ENCODE peak calls at places on chromosome 3, in four cellular contexts. One of them, this sample, is unnamed. For H3K36me3, the result is how much of the 10 kb centered on the place peaks cover.

GRCh38 chr3:24521306-24522154 is 26.9 kb upstream of the THRB start:
- DNase-seq in H1: no peak
- DNase-seq in trophoblast cell: peak
- DNase-seq in mesenchymal stem cell: peak
- DNase-seq in this sample: peak

GRCh38 chr3:104206925-104207324 is 1159.8 kb upstream of the ALCAM start:
- DNase-seq in H1: no peak
- DNase-seq in trophoblast cell: no peak
- DNase-seq in mesenchymal stem cell: no peak
- DNase-seq in this sample: no peak

GRCh38 chr3:29887450-29887849 is 606.6 kb downstream of the RBMS3 start:
- DNase-seq in H1: no peak
- DNase-seq in trophoblast cell: no peak
- DNase-seq in mesenchymal stem cell: peak
- DNase-seq in this sample: no peak

GRCh38 chr3:197501879-197502620 is 53.7 kb downstream of the BDH1 start:
- DNase-seq in H1: peak
- DNase-seq in trophoblast cell: peak
- DNase-seq in mesenchymal stem cell: peak
- DNase-seq in this sample: peak

GRCh38 chr3:102790742-102791141 is 355.9 kb downstream of the ZPLD1 start:
- DNase-seq in H1: no peak
- DNase-seq in trophoblast cell: no peak
- DNase-seq in mesenchymal stem cell: no peak
- DNase-seq in this sample: no peak

GRCh38 chr3:194058189-194058571 is 77.8 kb upstream of the HES1 start:
- DNase-seq in H1: peak
- DNase-seq in trophoblast cell: peak
- DNase-seq in mesenchymal stem cell: peak
- DNase-seq in this sample: peak

GRCh38 chr3:49298511-49298910 is 21.5 kb upstream of the C3orf62 start:
- DNase-seq in H1: no peak
- DNase-seq in trophoblast cell: no peak
- DNase-seq in mesenchymal stem cell: no peak
- DNase-seq in this sample: no peak

GRCh38 chr3:40504636-40505430 is 1.0 kb upstream of the ZNF620 start:
- DNase-seq in H1: no peak
- DNase-seq in trophoblast cell: no peak
- DNase-seq in mesenchymal stem cell: peak
- DNase-seq in this sample: no peak

GRCh38 chr3:32963871-32964270 is 12.4 kb downstream of the CCR4 start:
- DNase-seq in H1: no peak
- DNase-seq in trophoblast cell: peak
- DNase-seq in mesenchymal stem cell: no peak
- DNase-seq in this sample: no peak

GRCh38 chr3:79111375-79112052 is 656.3 kb downstream of the ROBO1 start:
- DNase-seq in H1: no peak
- DNase-seq in trophoblast cell: no peak
- DNase-seq in mesenchymal stem cell: peak
- DNase-seq in this sample: no peak

GRCh38 chr3:101617478-101617877 is 43.5 kb downstream of the PCNP start:
- DNase-seq in H1: no peak
- DNase-seq in trophoblast cell: no peak
- DNase-seq in mesenchymal stem cell: no peak
- DNase-seq in this sample: no peak

GRCh38 chr3:190533511-190534282 is 19.8 kb downstream of the IL1RAP start:
- DNase-seq in H1: no peak
- DNase-seq in trophoblast cell: peak
- DNase-seq in mesenchymal stem cell: peak
- DNase-seq in this sample: no peak

GRCh38 chr3:67381667-67382272 is 272.6 kb downstream of the SUCLG2 start:
- DNase-seq in H1: no peak
- DNase-seq in trophoblast cell: no peak
- DNase-seq in mesenchymal stem cell: peak
- DNase-seq in this sample: peak

GRCh38 chr3:190116551-190117067 is 4.1 kb downstream of the P3H2 start:
- DNase-seq in H1: no peak
- DNase-seq in trophoblast cell: peak
- DNase-seq in mesenchymal stem cell: no peak
- DNase-seq in this sample: no peak

GRCh38 chr3:31188112-31188511 is 293.7 kb upstream of the GADL1 start:
- DNase-seq in H1: no peak
- DNase-seq in trophoblast cell: no peak
- DNase-seq in mesenchymal stem cell: no peak
- DNase-seq in this sample: no peak

GRCh38 chr3:63934041-63934440 is 21.9 kb upstream of the SCAANT1 start:
- DNase-seq in H1: no peak
- DNase-seq in trophoblast cell: no peak
- DNase-seq in mesenchymal stem cell: no peak
- DNase-seq in this sample: no peak

GRCh38 chr3:14422016-14422963 is 19.9 kb downstream of the SLC6A6 start:
- DNase-seq in H1: no peak
- DNase-seq in trophoblast cell: peak
- DNase-seq in mesenchymal stem cell: no peak
- DNase-seq in this sample: no peak

GRCh38 chr3:37770336-37770735 is 91.3 kb upstream of the CTDSPL start:
- DNase-seq in H1: no peak
- DNase-seq in trophoblast cell: no peak
- DNase-seq in mesenchymal stem cell: no peak
- DNase-seq in this sample: no peak

GRCh38 chr3:197466586-197467399 is 89.0 kb downstream of the BDH1 start:
- DNase-seq in H1: no peak
- DNase-seq in trophoblast cell: peak
- DNase-seq in mesenchymal stem cell: peak
- DNase-seq in this sample: no peak

GRCh38 chr3:20225769-20226168 is 39.8 kb upstream of the SGO1 start:
- DNase-seq in H1: no peak
- DNase-seq in trophoblast cell: no peak
- DNase-seq in mesenchymal stem cell: peak
- DNase-seq in this sample: peak

GRCh38 chr3:100968908-100969556 is 24.2 kb downstream of the ABI3BP start:
- DNase-seq in H1: no peak
- DNase-seq in trophoblast cell: no peak
- DNase-seq in mesenchymal stem cell: no peak
- DNase-seq in this sample: no peak

GRCh38 chr3:151933224-151933858 is 59.9 kb downstream of the SUCNR1 start:
- DNase-seq in H1: no peak
- DNase-seq in trophoblast cell: no peak
- DNase-seq in mesenchymal stem cell: no peak
- DNase-seq in this sample: no peak

GRCh38 chr3:88713233-88713691 is 394.2 kb upstream of the EPHA3 start:
- DNase-seq in H1: no peak
- DNase-seq in trophoblast cell: no peak
- DNase-seq in mesenchymal stem cell: no peak
- DNase-seq in this sample: no peak

GRCh38 chr3:196241704-196242103 is 25.4 kb downstream of the SLC51A start:
- DNase-seq in H1: no peak
- DNase-seq in trophoblast cell: no peak
- DNase-seq in mesenchymal stem cell: no peak
- DNase-seq in this sample: no peak

GRCh38 chr3:73419179-73419803 is 205.4 kb downstream of the PDZRN3 start:
- DNase-seq in H1: no peak
- DNase-seq in trophoblast cell: peak
- DNase-seq in mesenchymal stem cell: no peak
- DNase-seq in this sample: no peak

GRCh38 chr3:51735039-51735438 is 28.2 kb downstream of the GRM2 start:
- DNase-seq in H1: no peak
- DNase-seq in trophoblast cell: no peak
- DNase-seq in mesenchymal stem cell: no peak
- DNase-seq in this sample: no peak

GRCh38 chr3:51735950-51736349 is 29.1 kb downstream of the GRM2 start:
- DNase-seq in H1: no peak
- DNase-seq in trophoblast cell: no peak
- DNase-seq in mesenchymal stem cell: no peak
- DNase-seq in this sample: no peak

GRCh38 chr3:51734572-51734907 is 27.7 kb downstream of the GRM2 start:
- DNase-seq in H1: no peak
- DNase-seq in trophoblast cell: no peak
- DNase-seq in mesenchymal stem cell: no peak
- DNase-seq in this sample: no peak

GRCh38 chr3:51729005-51729633 is 22.3 kb downstream of the GRM2 start:
- DNase-seq in H1: no peak
- DNase-seq in trophoblast cell: no peak
- DNase-seq in mesenchymal stem cell: no peak
- DNase-seq in this sample: no peak

GRCh38 chr3:51733859-51734571 is 27.1 kb downstream of the GRM2 start:
- DNase-seq in H1: no peak
- DNase-seq in trophoblast cell: no peak
- DNase-seq in mesenchymal stem cell: no peak
- DNase-seq in this sample: no peak
- H3K9ac ChIP-seq in H1: no peak
- H3K9ac ChIP-seq in trophoblast cell: no peak
- H3K9ac ChIP-seq in mesenchymal stem cell: no peak
- H3K9ac ChIP-seq in this sample: no peak

GRCh38 chr3:128060473-128061381 is 8.5 kb downstream of the SEC61A1 start:
- DNase-seq in H1: no peak
- DNase-seq in trophoblast cell: peak
- DNase-seq in mesenchymal stem cell: no peak
- DNase-seq in this sample: no peak
- H3K36me3 ChIP-seq in H1: half or more
- H3K36me3 ChIP-seq in trophoblast cell: half or more
- H3K36me3 ChIP-seq in mesenchymal stem cell: half or more
- H3K36me3 ChIP-seq in this sample: under half

GRCh38 chr3:117144832-117145231 is 435.3 kb downstream of the TUSC7 start:
- DNase-seq in H1: no peak
- DNase-seq in trophoblast cell: no peak
- DNase-seq in mesenchymal stem cell: no peak
- DNase-seq in this sample: no peak
- H2BK12ac ChIP-seq in H1: no peak
- H2BK12ac ChIP-seq in trophoblast cell: no peak
- H2BK12ac ChIP-seq in mesenchymal stem cell: no peak
- H2BK12ac ChIP-seq in this sample: no peak

GRCh38 chr3:113210608-113211369 is 568 bp upstream of the BOC start:
- DNase-seq in H1: no peak
- DNase-seq in trophoblast cell: no peak
- DNase-seq in mesenchymal stem cell: peak
- DNase-seq in this sample: no peak
- H3K9ac ChIP-seq in H1: peak
- H3K9ac ChIP-seq in trophoblast cell: peak
- H3K9ac ChIP-seq in mesenchymal stem cell: peak
- H3K9ac ChIP-seq in this sample: peak

GRCh38 chr3:15595955-15596354 is 5.4 kb downstream of the HACL1 start:
- DNase-seq in H1: no peak
- DNase-seq in trophoblast cell: no peak
- DNase-seq in mesenchymal stem cell: no peak
- DNase-seq in this sample: no peak

GRCh38 chr3:15591235-15591634 is 10.1 kb downstream of the HACL1 start:
- DNase-seq in H1: no peak
- DNase-seq in trophoblast cell: no peak
- DNase-seq in mesenchymal stem cell: no peak
- DNase-seq in this sample: no peak

GRCh38 chr3:15591928-15592327 is 9.4 kb downstream of the HACL1 start:
- DNase-seq in H1: no peak
- DNase-seq in trophoblast cell: no peak
- DNase-seq in mesenchymal stem cell: no peak
- DNase-seq in this sample: no peak

GRCh38 chr3:15592968-15593367 is 8.4 kb downstream of the HACL1 start:
- DNase-seq in H1: no peak
- DNase-seq in trophoblast cell: no peak
- DNase-seq in mesenchymal stem cell: no peak
- DNase-seq in this sample: no peak
- H3K36me3 ChIP-seq in H1: under half
- H3K36me3 ChIP-seq in trophoblast cell: under half
- H3K36me3 ChIP-seq in mesenchymal stem cell: under half
- H3K36me3 ChIP-seq in this sample: half or more

GRCh38 chr3:51385621-51386091 is 565 bp downstream of the MANF start:
- DNase-seq in H1: no peak
- DNase-seq in trophoblast cell: no peak
- DNase-seq in mesenchymal stem cell: peak
- DNase-seq in this sample: no peak
- H2BK12ac ChIP-seq in H1: no peak
- H2BK12ac ChIP-seq in trophoblast cell: no peak
- H2BK12ac ChIP-seq in mesenchymal stem cell: no peak
- H2BK12ac ChIP-seq in this sample: no peak

DNA sequence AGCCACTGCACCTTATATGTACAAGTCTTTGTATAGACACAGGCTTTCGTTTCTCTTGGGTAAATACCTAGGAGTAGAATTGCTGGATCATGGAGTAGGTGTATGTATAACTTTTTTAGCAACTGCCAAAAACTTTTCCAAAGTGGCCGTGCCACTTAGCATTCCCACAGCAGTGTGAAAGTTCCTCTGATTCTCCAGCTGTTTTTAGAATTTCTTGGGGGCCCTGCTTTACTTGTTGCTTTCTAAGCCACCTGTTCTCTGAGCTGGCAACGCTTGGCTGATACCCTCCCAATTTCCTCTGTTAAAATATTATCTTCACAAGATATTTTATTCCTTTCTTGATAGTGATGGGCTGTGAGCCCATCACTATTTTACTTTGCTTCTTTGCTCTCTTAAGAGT is 19.2 kb downstream of the LIMD1 start:
- DNase-seq in H1: no peak
- DNase-seq in trophoblast cell: no peak
- DNase-seq in mesenchymal stem cell: no peak
- DNase-seq in this sample: no peak
- H3K9ac ChIP-seq in H1: no peak
- H3K9ac ChIP-seq in trophoblast cell: no peak
- H3K9ac ChIP-seq in mesenchymal stem cell: peak
- H3K9ac ChIP-seq in this sample: no peak

GRCh38 chr3:44825264-44825925 is 36.3 kb upstream of the TMEM42 start:
- DNase-seq in H1: no peak
- DNase-seq in trophoblast cell: no peak
- DNase-seq in mesenchymal stem cell: peak
- DNase-seq in this sample: no peak
- H3K36me3 ChIP-seq in H1: half or more
- H3K36me3 ChIP-seq in trophoblast cell: under half
- H3K36me3 ChIP-seq in mesenchymal stem cell: under half
- H3K36me3 ChIP-seq in this sample: under half

GRCh38 chr3:47380601-47381316 is at the start of gene PTPN23:
- DNase-seq in H1: peak
- DNase-seq in trophoblast cell: peak
- DNase-seq in mesenchymal stem cell: peak
- DNase-seq in this sample: peak
- H2BK12ac ChIP-seq in H1: peak
- H2BK12ac ChIP-seq in trophoblast cell: peak
- H2BK12ac ChIP-seq in mesenchymal stem cell: peak
- H2BK12ac ChIP-seq in this sample: no peak

This sample was measured in neuronal stem cell.